ENCODE peak calls at places on chromosome 11, in eight cellular contexts. One of them, this sample, is unnamed.

GRCh38 chr11:76153609-76153949 is 52.7 kb downstream of the WNT11 start:
- DNase-seq in mammary epithelial cell: peak; percentile 63
- DNase-seq in stomach: no peak
- DNase-seq in psoas muscle: no peak
- DNase-seq in left ventricle myocardium inferior: no peak
- DNase-seq in A549: no peak
- DNase-seq in H9: no peak
- DNase-seq in uterus: no peak
- DNase-seq in this sample: no peak

GRCh38 chr11:69471329-69472052 is 10.0 kb upstream of the LINC01488 start:
- DNase-seq in A549: no peak
- DNase-seq in left ventricle myocardium inferior: peak; percentile 5
- DNase-seq in stomach: no peak
- DNase-seq in psoas muscle: no peak
- DNase-seq in H9: no peak
- DNase-seq in uterus: no peak
- DNase-seq in mammary epithelial cell: no peak
- DNase-seq in this sample: no peak

GRCh38 chr11:73299751-73300150 is 8.3 kb upstream of the ARHGEF17 start:
- DNase-seq in mammary epithelial cell: no peak
- DNase-seq in H9: no peak
- DNase-seq in uterus: no peak
- DNase-seq in stomach: no peak
- DNase-seq in A549: no peak
- DNase-seq in psoas muscle: no peak
- DNase-seq in left ventricle myocardium inferior: no peak
- DNase-seq in this sample: no peak

GRCh38 chr11:18700375-18700774 is 1.8 kb downstream of the TMEM86A start:
- DNase-seq in A549: no peak
- DNase-seq in uterus: no peak
- DNase-seq in mammary epithelial cell: peak; percentile 73
- DNase-seq in left ventricle myocardium inferior: no peak
- DNase-seq in H9: no peak
- DNase-seq in stomach: no peak
- DNase-seq in psoas muscle: no peak
- DNase-seq in this sample: no peak

GRCh38 chr11:43694477-43694876 is 13.9 kb downstream of the HSD17B12 start:
- DNase-seq in stomach: no peak
- DNase-seq in A549: no peak
- DNase-seq in mammary epithelial cell: no peak
- DNase-seq in uterus: no peak
- DNase-seq in left ventricle myocardium inferior: no peak
- DNase-seq in psoas muscle: no peak
- DNase-seq in H9: no peak
- DNase-seq in this sample: no peak

GRCh38 chr11:9214765-9215164 is 50.4 kb downstream of the DENND5A start:
- DNase-seq in mammary epithelial cell: no peak
- DNase-seq in stomach: no peak
- DNase-seq in uterus: no peak
- DNase-seq in psoas muscle: no peak
- DNase-seq in left ventricle myocardium inferior: no peak
- DNase-seq in H9: no peak
- DNase-seq in A549: peak; percentile 38
- DNase-seq in this sample: no peak

GRCh38 chr11:69948256-69949141 is 129.3 kb upstream of the FGF3 start:
- DNase-seq in mammary epithelial cell: peak; percentile 87
- DNase-seq in uterus: no peak
- DNase-seq in left ventricle myocardium inferior: peak; percentile 14
- DNase-seq in stomach: peak; percentile 65
- DNase-seq in A549: peak; percentile 83
- DNase-seq in H9: peak; percentile 62
- DNase-seq in psoas muscle: no peak
- DNase-seq in this sample: no peak

GRCh38 chr11:125463590-125464265 is 32.3 kb downstream of the FEZ1 start:
- DNase-seq in mammary epithelial cell: no peak
- DNase-seq in H9: no peak
- DNase-seq in left ventricle myocardium inferior: no peak
- DNase-seq in A549: no peak
- DNase-seq in uterus: no peak
- DNase-seq in psoas muscle: no peak
- DNase-seq in stomach: no peak
- DNase-seq in this sample: no peak

GRCh38 chr11:17609536-17610401 is 62.7 kb downstream of the OTOG start:
- DNase-seq in A549: no peak
- DNase-seq in H9: no peak
- DNase-seq in stomach: no peak
- DNase-seq in uterus: no peak
- DNase-seq in psoas muscle: no peak
- DNase-seq in mammary epithelial cell: no peak
- DNase-seq in left ventricle myocardium inferior: no peak
- DNase-seq in this sample: no peak

GRCh38 chr11:17607083-17607429 is 60.0 kb downstream of the OTOG start:
- DNase-seq in mammary epithelial cell: no peak
- DNase-seq in psoas muscle: no peak
- DNase-seq in uterus: no peak
- DNase-seq in left ventricle myocardium inferior: no peak
- DNase-seq in A549: no peak
- DNase-seq in H9: no peak
- DNase-seq in stomach: no peak
- DNase-seq in this sample: no peak

GRCh38 chr11:17608830-17609229 is 61.8 kb downstream of the OTOG start:
- DNase-seq in psoas muscle: no peak
- DNase-seq in A549: no peak
- DNase-seq in H9: no peak
- DNase-seq in uterus: no peak
- DNase-seq in mammary epithelial cell: no peak
- DNase-seq in stomach: no peak
- DNase-seq in left ventricle myocardium inferior: no peak
- DNase-seq in this sample: peak; percentile 3

GRCh38 chr11:17606206-17607082 is 59.4 kb downstream of the OTOG start:
- DNase-seq in psoas muscle: no peak
- DNase-seq in stomach: no peak
- DNase-seq in mammary epithelial cell: no peak
- DNase-seq in uterus: no peak
- DNase-seq in left ventricle myocardium inferior: no peak
- DNase-seq in A549: no peak
- DNase-seq in H9: no peak
- DNase-seq in this sample: no peak

GRCh38 chr11:17607572-17608570 is 60.8 kb downstream of the OTOG start:
- DNase-seq in left ventricle myocardium inferior: no peak
- DNase-seq in psoas muscle: no peak
- DNase-seq in H9: no peak
- DNase-seq in mammary epithelial cell: no peak
- DNase-seq in A549: no peak
- DNase-seq in stomach: no peak
- DNase-seq in uterus: no peak
- DNase-seq in this sample: peak; percentile 18
- H3K27ac ChIP-seq in left ventricle myocardium inferior: no peak overlapping the region
- H3K27ac ChIP-seq in psoas muscle: no peak overlapping the region
- H3K27ac ChIP-seq in H9: no peak overlapping the region
- H3K27ac ChIP-seq in mammary epithelial cell: no peak overlapping the region
- H3K27ac ChIP-seq in A549: no peak overlapping the region
- H3K27ac ChIP-seq in stomach: no peak overlapping the region
- H3K27ac ChIP-seq in uterus: no peak overlapping the region
- H3K27ac ChIP-seq in this sample: no peak overlapping the region

GRCh38 chr11:17382046-17382728 is 6.3 kb downstream of the KCNJ11 start:
- DNase-seq in uterus: no peak
- DNase-seq in mammary epithelial cell: no peak
- DNase-seq in A549: no peak
- DNase-seq in psoas muscle: no peak
- DNase-seq in left ventricle myocardium inferior: no peak
- DNase-seq in stomach: no peak
- DNase-seq in H9: no peak
- DNase-seq in this sample: no peak

GRCh38 chr11:17379383-17380180 is 8.9 kb downstream of the KCNJ11 start:
- DNase-seq in H9: no peak
- DNase-seq in stomach: no peak
- DNase-seq in left ventricle myocardium inferior: no peak
- DNase-seq in uterus: no peak
- DNase-seq in psoas muscle: no peak
- DNase-seq in mammary epithelial cell: peak; percentile 31
- DNase-seq in A549: no peak
- DNase-seq in this sample: no peak

GRCh38 chr11:17383466-17383865 is 5.0 kb downstream of the KCNJ11 start:
- DNase-seq in A549: no peak
- DNase-seq in psoas muscle: no peak
- DNase-seq in H9: no peak
- DNase-seq in uterus: no peak
- DNase-seq in stomach: no peak
- DNase-seq in mammary epithelial cell: no peak
- DNase-seq in left ventricle myocardium inferior: no peak
- DNase-seq in this sample: no peak

GRCh38 chr11:17378655-17379054 is 9.8 kb downstream of the KCNJ11 start:
- DNase-seq in mammary epithelial cell: peak; percentile 48
- DNase-seq in A549: no peak
- DNase-seq in left ventricle myocardium inferior: no peak
- DNase-seq in uterus: no peak
- DNase-seq in psoas muscle: no peak
- DNase-seq in stomach: no peak
- DNase-seq in H9: no peak
- DNase-seq in this sample: no peak

DNA sequence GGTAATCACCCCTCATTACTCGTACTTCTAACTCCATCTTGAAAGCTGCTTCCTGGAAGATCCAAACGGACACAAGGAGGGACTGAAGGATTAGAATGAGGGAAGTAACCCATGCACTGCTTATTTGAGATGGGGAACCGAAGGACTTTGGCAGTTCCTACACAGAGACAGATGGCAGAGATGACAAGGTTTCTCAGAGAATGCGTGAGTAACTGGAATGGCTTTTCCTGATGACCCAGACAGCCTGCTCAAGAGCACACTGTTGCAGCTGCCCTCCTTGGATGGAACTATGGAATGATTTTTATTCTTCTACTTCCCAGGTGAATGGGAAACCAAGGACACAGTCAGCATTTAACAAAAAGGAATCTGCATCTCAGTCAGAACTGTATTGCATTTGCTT is 7.3 kb downstream of the KCNJ11 start:
- DNase-seq in psoas muscle: no peak
- DNase-seq in left ventricle myocardium inferior: no peak
- DNase-seq in uterus: no peak
- DNase-seq in mammary epithelial cell: no peak
- DNase-seq in H9: no peak
- DNase-seq in A549: no peak
- DNase-seq in stomach: no peak
- DNase-seq in this sample: no peak
- TF ChIP-seq CTCF in psoas muscle: no peak
- TF ChIP-seq CTCF in left ventricle myocardium inferior: no peak
- TF ChIP-seq CTCF in uterus: no peak
- TF ChIP-seq CTCF in mammary epithelial cell: no peak
- TF ChIP-seq CTCF in H9: no peak
- TF ChIP-seq CTCF in A549: no peak
- TF ChIP-seq CTCF in stomach: no peak
- TF ChIP-seq CTCF in this sample: no peak

DNA sequence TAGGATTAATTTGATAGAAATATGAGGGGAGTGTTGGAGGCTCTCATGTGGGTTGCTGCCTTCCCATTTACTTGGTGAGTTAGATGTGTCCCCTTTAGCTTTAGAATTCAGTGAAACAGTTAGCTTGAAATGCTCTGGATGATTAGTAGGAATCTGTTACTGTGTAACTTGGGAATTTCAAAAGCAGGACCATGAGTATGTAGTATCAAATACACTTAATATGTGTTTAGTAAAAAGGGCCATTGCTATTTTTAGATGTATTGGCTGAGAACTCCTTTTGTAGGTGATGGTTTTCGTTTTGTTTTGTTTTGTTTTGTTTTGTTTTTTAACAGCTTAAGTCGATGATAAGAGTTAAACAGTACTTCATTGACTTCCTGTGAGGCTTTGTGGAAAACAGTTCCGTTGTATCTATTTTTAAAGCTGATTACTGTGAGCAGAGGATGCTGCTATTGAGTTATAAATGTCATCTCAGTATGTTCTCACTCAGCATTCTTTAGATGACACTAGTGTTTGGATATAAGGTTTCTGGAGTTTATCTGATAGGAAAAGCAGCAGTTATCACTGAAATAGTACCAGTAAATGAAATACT is 53.5 kb downstream of the MCAM start:
- DNase-seq in mammary epithelial cell: no peak
- DNase-seq in psoas muscle: no peak
- DNase-seq in H9: no peak
- DNase-seq in A549: no peak
- DNase-seq in stomach: no peak
- DNase-seq in left ventricle myocardium inferior: no peak
- DNase-seq in uterus: no peak
- DNase-seq in this sample: no peak
- H3K27ac ChIP-seq in mammary epithelial cell: no peak overlapping the region
- H3K27ac ChIP-seq in psoas muscle: peak overlapping the region; percentile 76
- H3K27ac ChIP-seq in H9: no peak overlapping the region
- H3K27ac ChIP-seq in A549: no peak overlapping the region
- H3K27ac ChIP-seq in stomach: no peak overlapping the region
- H3K27ac ChIP-seq in left ventricle myocardium inferior: peak overlapping the region; percentile 70
- H3K27ac ChIP-seq in uterus: no peak overlapping the region
- H3K27ac ChIP-seq in this sample: peak overlapping the region; percentile 24

GRCh38 chr11:14105446-14105845 is 142.9 kb downstream of the SPON1 start:
- DNase-seq in mammary epithelial cell: no peak
- DNase-seq in A549: no peak
- DNase-seq in H9: no peak
- DNase-seq in stomach: no peak
- DNase-seq in uterus: no peak
- DNase-seq in left ventricle myocardium inferior: no peak
- DNase-seq in psoas muscle: no peak
- DNase-seq in this sample: no peak

GRCh38 chr11:14107071-14107470 is 144.5 kb downstream of the SPON1 start:
- DNase-seq in psoas muscle: no peak
- DNase-seq in stomach: no peak
- DNase-seq in uterus: no peak
- DNase-seq in mammary epithelial cell: no peak
- DNase-seq in A549: no peak
- DNase-seq in H9: no peak
- DNase-seq in left ventricle myocardium inferior: no peak
- DNase-seq in this sample: no peak

GRCh38 chr11:14095882-14096281 is 133.4 kb downstream of the SPON1 start:
- DNase-seq in mammary epithelial cell: no peak
- DNase-seq in psoas muscle: no peak
- DNase-seq in H9: no peak
- DNase-seq in stomach: no peak
- DNase-seq in left ventricle myocardium inferior: no peak
- DNase-seq in A549: no peak
- DNase-seq in uterus: no peak
- DNase-seq in this sample: no peak

DNA sequence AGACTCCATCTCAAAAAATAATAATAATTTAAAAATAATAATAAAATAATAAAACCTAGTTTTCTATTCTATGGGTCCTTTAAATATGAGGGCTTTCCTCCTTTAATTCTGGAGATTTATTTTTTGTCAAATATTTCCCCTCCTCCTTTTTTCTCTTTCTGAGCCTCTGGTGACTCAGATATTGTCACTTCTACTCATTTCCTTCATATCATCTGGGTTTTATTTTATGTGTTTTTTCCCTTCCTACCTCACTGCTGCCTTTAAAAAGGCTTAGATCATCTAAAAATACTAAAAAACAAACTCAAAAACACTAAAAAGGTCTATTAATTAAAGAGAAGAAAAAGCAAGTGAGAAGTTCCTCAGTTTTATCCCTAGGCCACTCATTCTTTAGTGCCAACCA is 138.9 kb downstream of the SPON1 start:
- DNase-seq in mammary epithelial cell: no peak
- DNase-seq in left ventricle myocardium inferior: no peak
- DNase-seq in psoas muscle: no peak
- DNase-seq in uterus: no peak
- DNase-seq in A549: no peak
- DNase-seq in stomach: no peak
- DNase-seq in H9: no peak
- DNase-seq in this sample: no peak
- TF ChIP-seq CTCF in mammary epithelial cell: no peak
- TF ChIP-seq CTCF in left ventricle myocardium inferior: no peak
- TF ChIP-seq CTCF in psoas muscle: no peak
- TF ChIP-seq CTCF in uterus: no peak
- TF ChIP-seq CTCF in A549: no peak
- TF ChIP-seq CTCF in stomach: no peak
- TF ChIP-seq CTCF in H9: no peak
- TF ChIP-seq CTCF in this sample: no peak

GRCh38 chr11:118628031-118628430 is 20.6 kb downstream of the PHLDB1 start:
- DNase-seq in stomach: no peak
- DNase-seq in psoas muscle: no peak
- DNase-seq in mammary epithelial cell: no peak
- DNase-seq in left ventricle myocardium inferior: no peak
- DNase-seq in A549: no peak
- DNase-seq in uterus: no peak
- DNase-seq in H9: no peak
- DNase-seq in this sample: peak; percentile 79
- H3K27ac ChIP-seq in stomach: no peak overlapping the region
- H3K27ac ChIP-seq in psoas muscle: peak overlapping the region; percentile 18
- H3K27ac ChIP-seq in mammary epithelial cell: no peak overlapping the region
- H3K27ac ChIP-seq in left ventricle myocardium inferior: peak overlapping the region; percentile 79
- H3K27ac ChIP-seq in A549: no peak overlapping the region
- H3K27ac ChIP-seq in uterus: no peak overlapping the region
- H3K27ac ChIP-seq in H9: no peak overlapping the region
- H3K27ac ChIP-seq in this sample: no peak overlapping the region